ENCODE peak calls at places on chromosomes 4 and X, in five cellular contexts. X, F, S, R and Y are unnamed samples.
A peak's percentile ranks its signal among the peaks of the same experiment; 100 is the strongest.

GRCh38 chr4:95549246-95550138 is 719 bp upstream of the UNC5C start:
- DNase-seq in X (peak; percentile 49), F (peak; percentile 86), S (peak; percentile 68), R (peak; percentile 53), Y (peak; percentile 69)

GRCh38 chr4:170423137-170423536 is 333.4 kb upstream of the AADAT start:
- DNase-seq in X (no peak), F (no peak), S (no peak), R (no peak), Y (no peak)

GRCh38 chrX:13774696-13775095 is 40.1 kb downstream of the OFD1 start:
- DNase-seq in X (no peak), F (no peak), S (no peak), R (no peak), Y (no peak)

GRCh38 chr4:62399242-62399641 is 1199.1 kb downstream of the ADGRL3 start:
- DNase-seq in X (no peak), F (no peak), S (peak; percentile 9), R (no peak), Y (no peak)

GRCh38 chr4:9938933-9939332 is 82.4 kb downstream of the SLC2A9 start:
- DNase-seq in X (no peak), F (peak; percentile 62), S (no peak), R (no peak), Y (no peak)

GRCh38 chr4:126144838-126145237 is 830.1 kb downstream of the FAT4 start:
- DNase-seq in X (no peak), F (no peak), S (no peak), R (no peak), Y (no peak)

GRCh38 chr4:7772708-7773385 is 166.8 kb downstream of the AFAP1 start:
- DNase-seq in X (no peak), F (peak; percentile 58), S (peak; percentile 32), R (peak; percentile 32), Y (no peak)

GRCh38 chr4:26397086-26397485 is 76.3 kb downstream of the RBPJ start:
- DNase-seq in X (no peak), F (no peak), S (no peak), R (no peak), Y (no peak)

GRCh38 chr4:137509855-137510282 is 22.4 kb downstream of the PCDH18 start:
- DNase-seq in X (no peak), F (peak; percentile 64), S (no peak), R (peak; percentile 46), Y (no peak)

GRCh38 chrX:34563809-34564208 is 93.3 kb downstream of the TMEM47 start:
- DNase-seq in X (no peak), F (no peak), S (no peak), R (peak; percentile 60), Y (no peak)

GRCh38 chr4:126427781-126428360 is 1113.1 kb downstream of the FAT4 start:
- DNase-seq in X (no peak), F (no peak), S (no peak), R (no peak), Y (no peak)

GRCh38 chr4:3013839-3014350 is 50.5 kb downstream of the GRK4 start:
- DNase-seq in X (peak; percentile 39), F (peak; percentile 63), S (no peak), R (peak; percentile 78), Y (no peak)

GRCh38 chrX:18676470-18676869 is 4.6 kb upstream of the RS1 start:
- DNase-seq in X (no peak), F (peak; percentile 75), S (no peak), R (peak; percentile 55), Y (no peak)

GRCh38 chr4:169144061-169144600 is 126.6 kb downstream of the SH3RF1 start:
- DNase-seq in X (no peak), F (no peak), S (no peak), R (no peak), Y (no peak)

GRCh38 chr4:2768921-2769336 is 12.8 kb upstream of the TNIP2 start:
- DNase-seq in X (no peak), F (no peak), S (no peak), R (no peak), Y (no peak)

GRCh38 chr4:146269228-146269653 is 54.9 kb downstream of the REELD1 start:
- DNase-seq in X (no peak), F (no peak), S (no peak), R (no peak), Y (no peak)
- H3K27ac ChIP-seq in X (no peak overlapping the region), F (no peak overlapping the region), S (no peak overlapping the region), R (no peak overlapping the region), Y (no peak overlapping the region)

GRCh38 chrX:72545990-72546389 is 26.7 kb downstream of the HDAC8 start:
- DNase-seq in X (no peak), F (peak; percentile 43), S (no peak), R (peak; percentile 13), Y (no peak)
- H3K27ac ChIP-seq in X (no peak overlapping the region), F (no peak overlapping the region), S (no peak overlapping the region), R (no peak overlapping the region), Y (no peak overlapping the region)

GRCh38 chrX:150887906-150888465 is 10.5 kb downstream of the CD99L2 start:
- DNase-seq in X (no peak), F (no peak), S (peak; percentile 12), R (no peak), Y (no peak)
- H3K27ac ChIP-seq in X (no peak overlapping the region), F (no peak overlapping the region), S (no peak overlapping the region), R (no peak overlapping the region), Y (peak overlapping the region; percentile 58)

GRCh38 chr4:5364406-5364805 is 313.1 kb downstream of the STK32B start:
- DNase-seq in X (no peak), F (no peak), S (no peak), R (no peak), Y (no peak)

GRCh38 chr4:5366421-5366820 is 315.1 kb downstream of the STK32B start:
- DNase-seq in X (no peak), F (no peak), S (no peak), R (no peak), Y (peak; percentile 46)

GRCh38 chr4:5368426-5368825 is 317.1 kb downstream of the STK32B start:
- DNase-seq in X (no peak), F (no peak), S (no peak), R (no peak), Y (no peak)

GRCh38 chr4:5365071-5366008 is 314.1 kb downstream of the STK32B start:
- DNase-seq in X (no peak), F (peak; percentile 69), S (no peak), R (peak; percentile 74), Y (no peak)

GRCh38 chr4:5366009-5366386 is 314.7 kb downstream of the STK32B start:
- DNase-seq in X (no peak), F (no peak), S (no peak), R (no peak), Y (no peak)
- H3K27ac ChIP-seq in X (no peak overlapping the region), F (no peak overlapping the region), S (no peak overlapping the region), R (no peak overlapping the region), Y (peak overlapping the region; percentile 8)

GRCh38 chr4:113943085-113943484 is 36.4 kb downstream of the ARSJ start:
- DNase-seq in X (no peak), F (no peak), S (no peak), R (no peak), Y (no peak)
- H3K27ac ChIP-seq in X (no peak overlapping the region), F (no peak overlapping the region), S (no peak overlapping the region), R (no peak overlapping the region), Y (no peak overlapping the region)

DNA sequence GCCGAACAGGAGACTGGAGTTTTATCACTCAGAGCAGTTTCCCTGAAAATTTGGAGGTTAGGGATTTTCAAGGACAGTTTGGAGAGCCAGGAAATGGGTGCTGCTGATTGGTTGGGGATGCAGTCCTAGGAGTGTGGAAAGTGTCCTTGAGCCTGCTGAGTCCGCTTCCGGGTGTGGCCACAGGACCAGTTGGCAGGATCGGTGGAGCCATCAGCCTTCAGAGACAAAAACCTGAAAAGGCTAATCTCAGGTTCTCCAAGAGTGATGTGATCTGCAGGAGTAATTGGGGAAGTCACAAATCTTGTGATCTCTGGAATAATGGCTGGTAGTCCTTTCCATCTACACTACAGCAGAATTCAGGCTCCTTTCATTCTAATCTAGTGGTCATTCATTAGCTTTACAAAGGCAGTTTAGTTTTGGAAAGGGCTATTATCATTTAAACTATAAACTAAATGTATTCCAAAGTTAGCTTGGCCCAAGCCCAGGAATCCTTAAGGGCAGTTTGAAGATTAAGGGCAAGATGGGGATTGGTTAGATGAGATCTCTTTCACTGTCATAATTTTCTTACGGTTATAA is 55.9 kb upstream of the BMP2K start:
- DNase-seq in X (no peak), F (no peak), S (no peak), R (no peak), Y (no peak)
- H3K27ac ChIP-seq in X (no peak overlapping the region), F (no peak overlapping the region), S (no peak overlapping the region), R (no peak overlapping the region), Y (no peak overlapping the region)

DNA sequence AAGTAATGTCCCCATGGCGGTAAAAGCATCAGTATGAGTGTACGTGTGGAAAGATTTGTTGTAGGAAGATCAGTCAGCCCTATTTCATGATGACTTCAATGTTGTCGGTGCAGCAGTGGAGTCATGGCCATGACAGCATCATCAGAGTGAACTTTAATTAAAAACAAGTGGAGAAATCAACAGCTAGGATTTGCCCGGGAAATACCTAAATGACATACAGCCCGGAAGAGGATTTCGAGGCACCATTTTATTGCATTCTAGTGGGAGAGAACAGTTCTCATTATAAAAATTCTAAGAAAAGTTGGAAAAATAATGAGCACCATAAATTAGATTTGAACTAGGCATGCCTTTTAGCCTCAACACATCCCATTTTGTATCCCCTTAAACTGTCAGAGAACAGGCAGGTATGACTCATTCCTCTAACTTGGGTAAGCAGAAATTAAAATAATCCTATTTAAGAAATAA is 170.1 kb downstream of the SHROOM3 start:
- DNase-seq in X (no peak), F (no peak), S (no peak), R (no peak), Y (no peak)
- H3K27ac ChIP-seq in X (no peak overlapping the region), F (no peak overlapping the region), S (no peak overlapping the region), R (no peak overlapping the region), Y (no peak overlapping the region)

DNA sequence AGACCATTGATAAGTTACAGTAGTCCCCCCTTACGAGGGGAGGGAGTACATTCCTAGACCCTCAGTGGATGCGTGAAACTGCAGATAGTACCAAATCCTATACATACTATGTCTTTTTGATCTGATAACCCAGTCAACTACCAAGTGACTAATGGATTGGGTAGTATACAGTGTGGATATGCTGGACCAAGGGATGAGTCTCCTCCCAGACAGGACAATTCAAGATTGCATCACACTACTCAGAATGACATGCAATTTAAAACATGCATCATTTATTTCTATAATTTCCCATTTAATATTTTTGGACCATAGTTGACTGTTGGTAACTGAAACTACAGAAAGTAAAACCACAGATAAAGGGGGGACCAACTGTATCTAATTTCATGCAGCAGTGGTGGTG is 11.9 kb downstream of the HADH start:
- DNase-seq in X (no peak), F (no peak), S (no peak), R (no peak), Y (no peak)
- H3K27ac ChIP-seq in X (no peak overlapping the region), F (no peak overlapping the region), S (no peak overlapping the region), R (no peak overlapping the region), Y (no peak overlapping the region)

GRCh38 chrX:79721234-79721633 is 293.3 kb upstream of the TBX22 start:
- DNase-seq in X (no peak), F (no peak), S (no peak), R (no peak), Y (no peak)

GRCh38 chrX:79719568-79720231 is 294.9 kb upstream of the TBX22 start:
- DNase-seq in X (no peak), F (no peak), S (no peak), R (no peak), Y (no peak)

GRCh38 chrX:79715448-79715847 is 299.1 kb upstream of the TBX22 start:
- DNase-seq in X (no peak), F (no peak), S (no peak), R (no peak), Y (no peak)
- H3K27ac ChIP-seq in X (no peak overlapping the region), F (no peak overlapping the region), S (no peak overlapping the region), R (no peak overlapping the region), Y (no peak overlapping the region)